ENCODE peak calls at places on chromosomes 1 and 21, in nine cellular contexts. One of them, this sample, is unnamed.
A peak's percentile ranks its signal among the peaks of the same experiment; 100 is the strongest.

GRCh38 chr1:100924212-100924611 is 28.3 kb downstream of the SLC30A7 start:
- DNase-seq in uterus: no peak
- DNase-seq in MM.1S: no peak
- DNase-seq in hepatocyte: no peak
- DNase-seq in esophagus muscularis mucosa: no peak
- DNase-seq in CD8-positive, alpha-beta T cell: no peak
- DNase-seq in IMR-90: peak; percentile 54
- DNase-seq in thoracic aorta: no peak
- DNase-seq in breast epithelium: no peak
- DNase-seq in this sample: no peak

GRCh38 chr1:108009603-108010195 is 44.7 kb upstream of the VAV3 start:
- DNase-seq in uterus: no peak
- DNase-seq in MM.1S: no peak
- DNase-seq in hepatocyte: no peak
- DNase-seq in esophagus muscularis mucosa: no peak
- DNase-seq in CD8-positive, alpha-beta T cell: no peak
- DNase-seq in IMR-90: peak; percentile 11
- DNase-seq in thoracic aorta: no peak
- DNase-seq in breast epithelium: no peak
- DNase-seq in this sample: no peak

GRCh38 chr1:212557739-212558664 is 50.6 kb upstream of the ATF3 start:
- DNase-seq in uterus: peak; percentile 56
- DNase-seq in MM.1S: no peak
- DNase-seq in hepatocyte: peak; percentile 70
- DNase-seq in esophagus muscularis mucosa: no peak
- DNase-seq in CD8-positive, alpha-beta T cell: no peak
- DNase-seq in IMR-90: peak; percentile 8
- DNase-seq in thoracic aorta: no peak
- DNase-seq in breast epithelium: peak; percentile 50
- DNase-seq in this sample: peak; percentile 49

GRCh38 chr1:220956861-220957605 is 77.8 kb downstream of the HLX start:
- DNase-seq in uterus: peak; percentile 14
- DNase-seq in MM.1S: no peak
- DNase-seq in hepatocyte: peak; percentile 26
- DNase-seq in esophagus muscularis mucosa: no peak
- DNase-seq in CD8-positive, alpha-beta T cell: no peak
- DNase-seq in IMR-90: peak; percentile 98
- DNase-seq in thoracic aorta: no peak
- DNase-seq in breast epithelium: no peak
- DNase-seq in this sample: no peak

GRCh38 chr1:75725256-75725655 is 747 bp downstream of the ACADM start:
- DNase-seq in uterus: no peak
- DNase-seq in MM.1S: no peak
- DNase-seq in hepatocyte: no peak
- DNase-seq in esophagus muscularis mucosa: no peak
- DNase-seq in CD8-positive, alpha-beta T cell: no peak
- DNase-seq in IMR-90: peak; percentile 2
- DNase-seq in thoracic aorta: no peak
- DNase-seq in breast epithelium: no peak
- DNase-seq in this sample: no peak

GRCh38 chr1:230104395-230105244 is 37.6 kb downstream of the GALNT2 start:
- DNase-seq in uterus: peak; percentile 89
- DNase-seq in MM.1S: peak; percentile 84
- DNase-seq in hepatocyte: peak; percentile 94
- DNase-seq in esophagus muscularis mucosa: peak; percentile 98
- DNase-seq in CD8-positive, alpha-beta T cell: peak; percentile 61
- DNase-seq in IMR-90: peak; percentile 100
- DNase-seq in thoracic aorta: peak; percentile 100
- DNase-seq in breast epithelium: peak; percentile 94
- DNase-seq in this sample: peak; percentile 98

GRCh38 chr1:41399148-41399795 is 38.0 kb downstream of the FOXO6 start:
- DNase-seq in uterus: no peak
- DNase-seq in MM.1S: no peak
- DNase-seq in hepatocyte: peak; percentile 32
- DNase-seq in esophagus muscularis mucosa: no peak
- DNase-seq in CD8-positive, alpha-beta T cell: no peak
- DNase-seq in IMR-90: no peak
- DNase-seq in thoracic aorta: no peak
- DNase-seq in breast epithelium: no peak
- DNase-seq in this sample: no peak

GRCh38 chr1:35726814-35727433 is 8.2 kb upstream of the C1orf216 start:
- DNase-seq in uterus: peak; percentile 42
- DNase-seq in MM.1S: peak; percentile 48
- DNase-seq in hepatocyte: peak; percentile 77
- DNase-seq in esophagus muscularis mucosa: no peak
- DNase-seq in CD8-positive, alpha-beta T cell: peak; percentile 35
- DNase-seq in IMR-90: peak; percentile 58
- DNase-seq in thoracic aorta: no peak
- DNase-seq in breast epithelium: no peak
- DNase-seq in this sample: peak; percentile 41

GRCh38 chr1:219188331-219188803 is 14.7 kb downstream of the LYPLAL1 start:
- DNase-seq in uterus: no peak
- DNase-seq in MM.1S: no peak
- DNase-seq in hepatocyte: no peak
- DNase-seq in esophagus muscularis mucosa: no peak
- DNase-seq in CD8-positive, alpha-beta T cell: no peak
- DNase-seq in IMR-90: no peak
- DNase-seq in thoracic aorta: no peak
- DNase-seq in breast epithelium: no peak
- DNase-seq in this sample: no peak

GRCh38 chr21:35344582-35344981 is 295.5 kb upstream of the RUNX1 start:
- DNase-seq in uterus: no peak
- DNase-seq in MM.1S: no peak
- DNase-seq in hepatocyte: no peak
- DNase-seq in esophagus muscularis mucosa: peak; percentile 37
- DNase-seq in CD8-positive, alpha-beta T cell: no peak
- DNase-seq in IMR-90: no peak
- DNase-seq in thoracic aorta: no peak
- DNase-seq in breast epithelium: no peak
- DNase-seq in this sample: no peak

GRCh38 chr1:199815947-199816346 is 211.6 kb upstream of the NR5A2 start:
- DNase-seq in uterus: no peak
- DNase-seq in MM.1S: no peak
- DNase-seq in hepatocyte: no peak
- DNase-seq in esophagus muscularis mucosa: peak; percentile 55
- DNase-seq in CD8-positive, alpha-beta T cell: no peak
- DNase-seq in IMR-90: no peak
- DNase-seq in thoracic aorta: no peak
- DNase-seq in breast epithelium: no peak
- DNase-seq in this sample: no peak

GRCh38 chr1:1004780-1005697 is 5.1 kb upstream of the HES4 start:
- DNase-seq in uterus: peak; percentile 19
- DNase-seq in MM.1S: no peak
- DNase-seq in hepatocyte: peak; percentile 74
- DNase-seq in esophagus muscularis mucosa: no peak
- DNase-seq in CD8-positive, alpha-beta T cell: no peak
- DNase-seq in IMR-90: peak; percentile 66
- DNase-seq in thoracic aorta: no peak
- DNase-seq in breast epithelium: no peak
- DNase-seq in this sample: peak; percentile 64

GRCh38 chr1:91806777-91807700 is 78.9 kb downstream of the TGFBR3 start:
- DNase-seq in uterus: no peak
- DNase-seq in MM.1S: no peak
- DNase-seq in hepatocyte: no peak
- DNase-seq in esophagus muscularis mucosa: no peak
- DNase-seq in CD8-positive, alpha-beta T cell: no peak
- DNase-seq in IMR-90: peak; percentile 30
- DNase-seq in thoracic aorta: no peak
- DNase-seq in breast epithelium: no peak
- DNase-seq in this sample: no peak

DNA sequence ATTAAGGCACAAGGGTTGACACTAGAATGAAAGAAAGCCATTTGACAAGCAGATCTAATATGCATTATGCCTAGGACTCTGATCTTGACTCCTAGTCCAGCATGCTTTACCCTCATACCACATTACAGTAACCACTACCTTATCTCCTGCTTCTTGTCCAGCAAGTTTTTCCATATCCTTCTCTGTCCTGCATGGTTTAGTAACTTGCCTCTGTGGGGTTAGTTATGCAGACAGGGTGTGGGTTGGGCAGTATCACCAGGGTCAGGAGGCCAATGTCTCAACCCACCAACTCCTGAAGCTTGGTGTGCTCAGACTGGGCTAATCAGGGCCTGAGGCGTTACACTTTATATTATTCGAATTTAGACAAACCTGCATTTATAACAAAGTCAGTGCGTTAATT is 18.8 kb downstream of the DHDDS start:
- DNase-seq in uterus: no peak
- DNase-seq in MM.1S: no peak
- DNase-seq in hepatocyte: no peak
- DNase-seq in esophagus muscularis mucosa: no peak
- DNase-seq in CD8-positive, alpha-beta T cell: no peak
- DNase-seq in IMR-90: no peak
- DNase-seq in thoracic aorta: no peak
- DNase-seq in breast epithelium: no peak
- DNase-seq in this sample: no peak
- H3K36me3 ChIP-seq in uterus: no peaks in the 10 kb centered on the region
- H3K36me3 ChIP-seq in MM.1S: no peaks in the 10 kb centered on the region
- H3K36me3 ChIP-seq in hepatocyte: no peaks in the 10 kb centered on the region
- H3K36me3 ChIP-seq in esophagus muscularis mucosa: peaks cover 100% of the 10 kb centered on the region
- H3K36me3 ChIP-seq in CD8-positive, alpha-beta T cell: peaks cover 8% of the 10 kb centered on the region
- H3K36me3 ChIP-seq in IMR-90: peaks cover 48% of the 10 kb centered on the region
- H3K36me3 ChIP-seq in thoracic aorta: peaks cover 25% of the 10 kb centered on the region
- H3K36me3 ChIP-seq in breast epithelium: no peaks in the 10 kb centered on the region
- H3K36me3 ChIP-seq in this sample: peaks cover 27% of the 10 kb centered on the region

GRCh38 chr1:245948786-245949185 is 558.3 kb downstream of the SMYD3 start:
- DNase-seq in uterus: no peak
- DNase-seq in MM.1S: no peak
- DNase-seq in hepatocyte: no peak
- DNase-seq in esophagus muscularis mucosa: no peak
- DNase-seq in CD8-positive, alpha-beta T cell: no peak
- DNase-seq in IMR-90: no peak
- DNase-seq in thoracic aorta: no peak
- DNase-seq in breast epithelium: no peak
- DNase-seq in this sample: no peak

GRCh38 chr1:245957446-245957845 is 549.6 kb downstream of the SMYD3 start:
- DNase-seq in uterus: no peak
- DNase-seq in MM.1S: no peak
- DNase-seq in hepatocyte: no peak
- DNase-seq in esophagus muscularis mucosa: no peak
- DNase-seq in CD8-positive, alpha-beta T cell: no peak
- DNase-seq in IMR-90: no peak
- DNase-seq in thoracic aorta: no peak
- DNase-seq in breast epithelium: no peak
- DNase-seq in this sample: no peak

GRCh38 chr1:245952383-245952989 is 554.6 kb downstream of the SMYD3 start:
- DNase-seq in uterus: no peak
- DNase-seq in MM.1S: no peak
- DNase-seq in hepatocyte: no peak
- DNase-seq in esophagus muscularis mucosa: no peak
- DNase-seq in CD8-positive, alpha-beta T cell: no peak
- DNase-seq in IMR-90: no peak
- DNase-seq in thoracic aorta: no peak
- DNase-seq in breast epithelium: no peak
- DNase-seq in this sample: no peak

GRCh38 chr1:245956225-245956624 is 550.9 kb downstream of the SMYD3 start:
- DNase-seq in uterus: no peak
- DNase-seq in MM.1S: no peak
- DNase-seq in hepatocyte: no peak
- DNase-seq in esophagus muscularis mucosa: no peak
- DNase-seq in CD8-positive, alpha-beta T cell: peak; percentile 46
- DNase-seq in IMR-90: peak; percentile 55
- DNase-seq in thoracic aorta: no peak
- DNase-seq in breast epithelium: no peak
- DNase-seq in this sample: no peak

DNA sequence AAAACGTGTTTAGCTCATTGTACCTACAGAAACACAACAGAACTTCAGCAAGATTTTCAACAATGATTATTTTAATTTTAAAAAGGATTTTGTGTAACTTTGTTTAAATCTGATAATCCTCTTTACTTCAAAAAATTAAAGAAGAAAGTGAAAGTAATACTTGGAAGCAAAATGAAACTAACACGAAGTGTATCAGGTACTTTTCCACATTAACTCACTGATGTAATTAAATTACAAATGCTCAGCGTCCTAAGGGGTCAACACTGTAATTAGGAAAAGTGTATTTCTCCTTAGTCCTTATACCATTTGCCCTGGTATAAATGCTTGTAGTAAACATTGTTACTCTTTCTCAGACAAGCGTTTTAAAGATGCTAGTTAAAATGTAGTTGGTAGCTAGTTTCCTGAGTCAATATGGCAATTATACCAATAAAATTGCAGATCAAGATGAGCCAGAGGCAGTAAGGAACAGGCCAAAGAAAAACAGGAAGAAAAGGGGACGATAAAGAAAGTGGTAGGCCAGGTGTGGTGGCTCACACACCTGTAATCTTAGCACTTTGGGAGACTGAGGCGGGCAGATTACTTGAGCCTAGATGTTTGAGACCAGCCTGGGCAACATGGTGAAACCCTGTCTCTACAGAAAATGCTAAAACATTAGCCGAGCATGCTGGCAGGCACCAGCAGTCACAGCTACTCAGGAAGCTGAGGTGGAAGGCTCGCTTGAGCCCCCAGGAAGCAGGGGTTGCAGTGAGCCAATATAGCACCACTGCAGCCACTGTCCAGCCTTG is 553.0 kb downstream of the SMYD3 start:
- DNase-seq in uterus: no peak
- DNase-seq in MM.1S: peak; percentile 38
- DNase-seq in hepatocyte: no peak
- DNase-seq in esophagus muscularis mucosa: no peak
- DNase-seq in CD8-positive, alpha-beta T cell: no peak
- DNase-seq in IMR-90: no peak
- DNase-seq in thoracic aorta: no peak
- DNase-seq in breast epithelium: no peak
- DNase-seq in this sample: no peak
- H3K4me3 ChIP-seq in uterus: peak overlapping the region; percentile 14
- H3K4me3 ChIP-seq in MM.1S: peak overlapping the region; percentile 44
- H3K4me3 ChIP-seq in hepatocyte: no peak overlapping the region
- H3K4me3 ChIP-seq in esophagus muscularis mucosa: peak overlapping the region; percentile 53
- H3K4me3 ChIP-seq in CD8-positive, alpha-beta T cell: peak overlapping the region; percentile 33
- H3K4me3 ChIP-seq in IMR-90: peak overlapping the region; percentile 30
- H3K4me3 ChIP-seq in thoracic aorta: peak overlapping the region; percentile 62
- H3K4me3 ChIP-seq in breast epithelium: peak overlapping the region; percentile 61
- H3K4me3 ChIP-seq in this sample: no peak overlapping the region

GRCh38 chr1:51344602-51345299 is 14.4 kb upstream of the TTC39A start:
- DNase-seq in uterus: no peak
- DNase-seq in MM.1S: no peak
- DNase-seq in hepatocyte: peak; percentile 70
- DNase-seq in esophagus muscularis mucosa: no peak
- DNase-seq in CD8-positive, alpha-beta T cell: no peak
- DNase-seq in IMR-90: no peak
- DNase-seq in thoracic aorta: no peak
- DNase-seq in breast epithelium: no peak
- DNase-seq in this sample: peak; percentile 44
- TF ChIP-seq CTCF in uterus: no peak
- TF ChIP-seq CTCF in MM.1S: no peak
- TF ChIP-seq CTCF in hepatocyte: peak; percentile 7
- TF ChIP-seq CTCF in esophagus muscularis mucosa: no peak
- TF ChIP-seq CTCF in CD8-positive, alpha-beta T cell: no peak
- TF ChIP-seq CTCF in IMR-90: no peak
- TF ChIP-seq CTCF in thoracic aorta: no peak
- TF ChIP-seq CTCF in breast epithelium: no peak
- TF ChIP-seq CTCF in this sample: no peak

DNA sequence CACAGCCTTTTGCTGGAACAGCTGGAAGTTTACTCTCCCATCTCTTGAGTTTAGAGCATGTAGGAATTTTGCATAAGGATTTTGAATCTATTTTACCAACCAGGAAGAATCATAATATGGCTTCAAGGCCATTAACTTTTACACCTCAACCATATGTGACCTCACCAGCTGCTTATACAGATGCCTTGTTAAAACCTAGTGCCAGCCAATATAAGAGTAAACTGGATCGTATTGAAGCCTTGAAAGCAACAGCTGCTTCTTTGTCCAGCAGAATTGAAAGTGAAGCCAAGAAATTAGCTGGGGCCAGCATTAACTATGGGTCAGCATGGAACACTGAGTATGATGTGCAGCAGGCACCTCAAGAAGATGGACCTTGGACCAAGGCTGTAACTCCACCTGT is 65.4 kb downstream of the CEP350 start:
- DNase-seq in uterus: no peak
- DNase-seq in MM.1S: no peak
- DNase-seq in hepatocyte: no peak
- DNase-seq in esophagus muscularis mucosa: no peak
- DNase-seq in CD8-positive, alpha-beta T cell: no peak
- DNase-seq in IMR-90: no peak
- DNase-seq in thoracic aorta: no peak
- DNase-seq in breast epithelium: no peak
- DNase-seq in this sample: no peak
- H3K36me3 ChIP-seq in uterus: no peaks in the 10 kb centered on the region
- H3K36me3 ChIP-seq in MM.1S: peaks cover 32% of the 10 kb centered on the region
- H3K36me3 ChIP-seq in hepatocyte: no peaks in the 10 kb centered on the region
- H3K36me3 ChIP-seq in esophagus muscularis mucosa: peaks cover 83% of the 10 kb centered on the region
- H3K36me3 ChIP-seq in CD8-positive, alpha-beta T cell: peaks cover 30% of the 10 kb centered on the region
- H3K36me3 ChIP-seq in IMR-90: peaks cover 25% of the 10 kb centered on the region
- H3K36me3 ChIP-seq in thoracic aorta: peaks cover 30% of the 10 kb centered on the region
- H3K36me3 ChIP-seq in breast epithelium: peaks cover 33% of the 10 kb centered on the region
- H3K36me3 ChIP-seq in this sample: peaks cover 14% of the 10 kb centered on the region